ENCODE peak calls at places on chromosomes 4 and X, in seven cellular contexts. G is endothelial cell of umbilical vein, D is IMR-90, T is GM12878, C is hepatocyte, H is neural progenitor cell, Q is MM.1S. E is an unnamed sample.

GRCh38 chrX:10833299-10834169 is 213.1 kb upstream of the MID1 start:
- DNase-seq in C (peak), D (no peak), G (no peak), Q (no peak), H (peak), T (no peak), E (peak)

GRCh38 chr4:147518846-147519767 is 38.2 kb downstream of the EDNRA start:
- DNase-seq in Q (peak), D (peak), G (peak), C (peak), H (peak), T (peak), E (peak)

GRCh38 chr4:56910172-56910967 is 2.7 kb downstream of the REST start:
- DNase-seq in H (peak), T (no peak), G (no peak), C (no peak), Q (no peak), D (no peak), E (peak)

GRCh38 chr4:71380721-71381120 is 41.9 kb downstream of the SLC4A4 start:
- DNase-seq in D (peak), G (no peak), H (no peak), T (no peak), Q (no peak), C (peak), E (peak)

GRCh38 chr4:2962614-2963184 is 507 bp downstream of the NOP14 start:
- DNase-seq in G (peak), H (peak), Q (peak), C (peak), D (peak), T (no peak), E (peak)

GRCh38 chrX:122113896-122114295 is 1066.5 kb downstream of the GLUD2 start:
- DNase-seq in C (no peak), Q (no peak), H (no peak), G (no peak), T (no peak), D (no peak), E (no peak)

GRCh38 chrX:153974726-153975286 is 2.3 kb downstream of the TMEM187 start:
- DNase-seq in C (no peak), G (no peak), D (no peak), Q (no peak), H (no peak), T (no peak), E (no peak)

GRCh38 chrX:9134341-9134740 is 100.4 kb upstream of the FAM9B start:
- DNase-seq in H (no peak), G (no peak), C (no peak), T (no peak), Q (no peak), D (no peak), E (no peak)

GRCh38 chr4:23903859-23904438 is 14.1 kb upstream of the PPARGC1A start:
- DNase-seq in Q (no peak), H (no peak), G (no peak), D (no peak), T (no peak), C (peak), E (no peak)

GRCh38 chr4:176642472-176642871 is 150.2 kb downstream of the VEGFC start:
- DNase-seq in Q (no peak), G (no peak), H (no peak), C (no peak), D (no peak), T (no peak), E (no peak)

GRCh38 chr4:24584175-24584850 is at the start of gene DHX15:
- DNase-seq in H (peak), G (peak), D (peak), C (peak), T (peak), Q (peak), E (peak)

GRCh38 chr4:87541521-87541920 is 12.3 kb upstream of the SPARCL1 start:
- DNase-seq in D (no peak), G (no peak), T (no peak), Q (no peak), C (no peak), H (no peak), E (no peak)

GRCh38 chrX:55640854-55641253 is 17.7 kb downstream of the FOXR2 start:
- DNase-seq in G (no peak), Q (peak), H (no peak), D (no peak), C (no peak), T (peak), E (no peak)

GRCh38 chrX:69095260-69095659 is 70.0 kb downstream of the PJA1 start:
- DNase-seq in T (no peak), G (no peak), C (no peak), D (no peak), Q (no peak), H (no peak), E (no peak)

GRCh38 chrX:38233891-38234807 is 13.5 kb upstream of the SRPX start:
- DNase-seq in T (no peak), Q (no peak), H (no peak), G (peak), C (no peak), D (peak), E (peak)

GRCh38 chr4:653080-653821 is 20.8 kb downstream of the ATP5ME start:
- DNase-seq in D (no peak), H (no peak), Q (no peak), C (no peak), T (no peak), G (no peak), E (no peak)

GRCh38 chr4:27123050-27123768 is 262.6 kb downstream of the STIM2 start:
- DNase-seq in G (no peak), H (peak), D (no peak), Q (no peak), T (no peak), C (peak), E (no peak)

GRCh38 chrX:17375631-17376380 is 806 bp downstream of the NHS start:
- DNase-seq in D (peak), Q (no peak), C (peak), H (peak), G (peak), T (no peak), E (peak)

GRCh38 chr4:19945979-19946380 is 305.7 kb upstream of the SLIT2 start:
- DNase-seq in H (no peak), C (peak), T (no peak), G (peak), D (peak), Q (no peak), E (peak)

GRCh38 chr4:119525771-119526712 is 102.6 kb downstream of the PDE5A start:
- DNase-seq in C (no peak), G (peak), Q (no peak), H (no peak), D (peak), T (no peak), E (peak)

GRCh38 chr4:122003335-122003734 is 51.5 kb upstream of the TRPC3 start:
- DNase-seq in D (no peak), G (peak), C (peak), T (peak), Q (peak), H (peak), E (peak)

GRCh38 chr4:110610940-110611785 is 11.7 kb downstream of the PITX2 start:
- DNase-seq in G (no peak), T (no peak), C (no peak), D (no peak), Q (no peak), H (no peak), E (peak)

GRCh38 chrX:98448524-98448923 is 1564.8 kb downstream of the RPA4 start:
- DNase-seq in G (no peak), H (no peak), D (no peak), T (no peak), C (no peak), Q (no peak), E (no peak)

GRCh38 chr4:180169394-180169793 is 2073.8 kb upstream of the TENM3 start:
- DNase-seq in Q (no peak), D (no peak), G (no peak), T (no peak), C (no peak), H (no peak), E (no peak)

GRCh38 chr4:180164799-180165198 is 2078.4 kb upstream of the TENM3 start:
- DNase-seq in Q (no peak), H (no peak), D (peak), C (peak), T (no peak), G (no peak), E (no peak)

DNA sequence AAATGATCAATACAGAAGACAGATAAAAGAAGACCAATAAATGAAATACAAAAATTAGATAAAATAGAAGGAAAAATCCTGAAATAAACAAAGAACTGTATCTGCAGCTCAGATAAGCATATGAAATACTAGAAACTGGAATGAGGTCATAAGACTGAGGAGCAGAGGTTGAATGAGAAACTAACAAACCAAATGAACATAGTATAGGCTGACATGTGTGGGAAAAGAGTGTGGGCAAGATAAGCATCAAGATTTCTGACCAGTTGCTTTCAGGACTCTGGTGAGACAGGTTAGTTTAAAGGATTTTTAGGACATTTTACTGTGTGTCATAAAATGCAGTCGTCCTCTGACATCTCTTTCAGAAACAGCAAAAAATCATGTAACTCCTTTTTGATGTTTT is 2073.2 kb upstream of the TENM3 start:
- DNase-seq in D (no peak), H (no peak), G (no peak), T (no peak), C (no peak), Q (no peak), E (no peak)
- H2AFZ ChIP-seq in D (no peak), H (no peak), G (no peak), T (no peak), C (no peak), Q (no peak), E (no peak)

GRCh38 chr4:4860381-4860802 is 927 bp downstream of the MSX1 start:
- DNase-seq in C (peak), T (no peak), Q (peak), D (peak), H (no peak), G (peak), E (no peak)

GRCh38 chr4:4859799-4860380 is 425 bp downstream of the MSX1 start:
- DNase-seq in Q (peak), C (peak), H (peak), G (peak), D (no peak), T (no peak), E (peak)

GRCh38 chr4:4861592-4862551 is 2.4 kb downstream of the MSX1 start:
- DNase-seq in C (no peak), D (no peak), Q (no peak), G (no peak), H (peak), T (no peak), E (no peak)

GRCh38 chr4:4859010-4859798 is at the start of gene MSX1:
- DNase-seq in H (peak), C (peak), T (no peak), D (peak), G (peak), Q (peak), E (peak)

DNA sequence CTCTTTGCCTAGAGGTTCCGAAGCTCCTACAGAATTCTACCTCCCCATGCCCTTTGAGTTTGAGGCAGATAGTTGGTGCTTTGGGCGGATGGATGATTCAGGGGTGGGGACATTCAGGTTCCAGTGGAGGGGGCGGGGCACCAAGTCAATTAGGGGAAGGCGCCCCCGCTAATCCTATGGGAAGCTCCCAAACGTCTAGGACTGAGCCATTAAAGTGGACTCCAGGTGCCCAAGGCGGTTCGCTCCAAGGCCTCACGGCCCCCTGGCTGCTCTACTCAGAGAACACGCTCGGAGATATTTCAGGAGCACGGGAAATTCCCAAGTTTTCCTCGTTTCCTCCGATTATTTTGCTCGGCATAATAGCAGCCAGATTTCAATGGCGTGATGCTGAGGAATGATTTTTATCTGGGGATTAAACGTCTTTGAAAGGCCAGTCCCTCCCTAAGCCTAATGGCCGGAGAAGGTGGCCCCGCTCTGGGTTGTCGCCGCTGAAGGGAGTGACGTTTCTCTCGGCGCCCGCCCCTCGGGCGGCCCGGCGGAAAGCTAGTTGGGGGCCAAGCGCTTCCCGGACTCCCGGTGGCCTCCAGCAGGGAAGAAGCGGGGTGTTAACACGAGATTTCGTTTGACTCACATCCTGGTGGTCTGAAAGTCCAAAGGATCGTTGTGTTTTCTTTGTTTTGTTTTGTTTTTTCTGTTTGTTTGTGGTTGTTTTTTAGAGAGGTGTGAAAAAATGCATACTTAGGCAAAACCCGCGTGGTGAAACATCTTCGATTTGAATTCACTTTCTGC is 1.5 kb downstream of the MSX1 start:
- DNase-seq in Q (no peak), T (no peak), D (peak), H (peak), G (peak), C (peak), E (peak)
- H2AFZ ChIP-seq in Q (peak), T (no peak), D (peak), H (no peak), G (peak), C (peak), E (peak)

GRCh38 chr4:156711196-156711590 is 260.4 kb downstream of the PDGFC start:
- DNase-seq in T (no peak), Q (no peak), C (no peak), G (no peak), D (no peak), H (no peak), E (no peak)

GRCh38 chr4:156705291-156705690 is 266.3 kb downstream of the PDGFC start:
- DNase-seq in T (no peak), D (peak), Q (no peak), H (no peak), G (no peak), C (no peak), E (peak)

GRCh38 chr4:156710571-156711195 is 260.9 kb downstream of the PDGFC start:
- DNase-seq in T (no peak), G (no peak), D (peak), H (no peak), Q (no peak), C (no peak), E (peak)
- H2AFZ ChIP-seq in T (no peak), G (no peak), D (no peak), H (no peak), Q (no peak), C (no peak), E (no peak)

GRCh38 chr4:95732061-95732460 is 107.8 kb upstream of the PDHA2 start:
- DNase-seq in Q (no peak), D (no peak), H (no peak), G (peak), C (peak), T (no peak), E (no peak)

GRCh38 chr4:95728145-95728544 is 111.7 kb upstream of the PDHA2 start:
- DNase-seq in G (no peak), D (no peak), Q (no peak), C (no peak), T (no peak), H (no peak), E (no peak)

DNA sequence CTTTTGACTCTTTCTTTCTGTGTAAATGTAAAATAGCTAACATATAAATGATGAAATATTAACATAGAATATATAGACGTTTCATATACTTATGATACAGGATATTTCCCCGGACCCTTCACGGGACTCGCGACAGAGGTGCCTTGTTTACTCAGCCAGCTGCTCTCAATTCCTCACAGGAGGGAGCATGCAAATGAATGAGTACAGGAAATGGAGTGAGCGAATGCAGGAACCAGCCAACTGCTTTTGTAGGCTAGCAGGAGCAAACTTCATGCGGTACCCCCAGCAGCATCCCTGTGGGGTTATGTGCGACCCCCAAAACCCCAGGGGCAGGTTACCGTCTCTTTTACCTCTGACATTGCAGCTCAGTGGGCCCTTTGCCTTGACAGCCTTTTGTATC is 110.3 kb upstream of the PDHA2 start:
- DNase-seq in H (peak), D (no peak), T (no peak), C (no peak), Q (no peak), G (no peak), E (no peak)
- H2AFZ ChIP-seq in H (peak), D (no peak), T (no peak), C (no peak), Q (no peak), G (no peak), E (no peak)

GRCh38 chr4:74838746-74839370 is 44.5 kb upstream of the BTC start:
- DNase-seq in H (no peak), T (no peak), Q (no peak), D (peak), G (no peak), C (no peak), E (peak)
- H2AFZ ChIP-seq in H (no peak), T (no peak), Q (no peak), D (no peak), G (no peak), C (no peak), E (no peak)

GRCh38 chr4:161828061-161828460 is 335.7 kb downstream of the FSTL5 start:
- DNase-seq in D (no peak), Q (peak), T (no peak), H (no peak), C (no peak), G (no peak), E (no peak)
- H2AFZ ChIP-seq in D (no peak), Q (peak), T (peak), H (peak), C (no peak), G (peak), E (no peak)

GRCh38 chr4:149932188-149932587 is 116.5 kb upstream of the IQCM start:
- DNase-seq in Q (no peak), C (no peak), T (no peak), D (no peak), H (no peak), G (no peak), E (no peak)

GRCh38 chr4:149923736-149924135 is 108.1 kb upstream of the IQCM start:
- DNase-seq in D (no peak), C (no peak), G (no peak), Q (no peak), H (no peak), T (no peak), E (no peak)

GRCh38 chr4:149933120-149933519 is 117.5 kb upstream of the IQCM start:
- DNase-seq in Q (no peak), C (no peak), G (no peak), D (no peak), T (no peak), H (no peak), E (no peak)

GRCh38 chr4:149927514-149927913 is 111.9 kb upstream of the IQCM start:
- DNase-seq in D (no peak), H (no peak), G (no peak), Q (no peak), C (no peak), T (no peak), E (no peak)

GRCh38 chr4:149928507-149928906 is 112.9 kb upstream of the IQCM start:
- DNase-seq in D (no peak), H (no peak), C (no peak), Q (no peak), G (no peak), T (no peak), E (no peak)
- H2AFZ ChIP-seq in D (no peak), H (no peak), C (no peak), Q (no peak), G (no peak), T (no peak), E (no peak)

GRCh38 chr4:85732124-85732523 is 257.2 kb downstream of the ARHGAP24 start:
- DNase-seq in G (peak), H (no peak), T (no peak), Q (no peak), C (no peak), D (no peak), E (no peak)
- H2AFZ ChIP-seq in G (no peak), H (no peak), T (no peak), Q (no peak), C (no peak), D (no peak), E (no peak)

GRCh38 chr4:73816814-73817213 is 19.7 kb upstream of the CXCL6 start:
- DNase-seq in Q (peak), G (peak), H (no peak), D (peak), T (no peak), C (no peak), E (peak)
- H2AFZ ChIP-seq in Q (no peak), G (peak), H (no peak), D (no peak), T (no peak), C (no peak), E (no peak)

GRCh38 chr4:105896984-105897760 is 1.9 kb downstream of the NPNT start:
- DNase-seq in H (no peak), G (no peak), T (no peak), C (peak), D (no peak), Q (peak), E (no peak)
- H2AFZ ChIP-seq in H (no peak), G (no peak), T (no peak), C (peak), D (no peak), Q (peak), E (no peak)